ENCODE peak calls at places on chromosomes 12 and 14, in nine cellular contexts. A is GM20000, Y is heart right ventricle, P is prostate gland, V is coronary artery, L is mesothelial cell of epicardium, R is endothelial cell, F is kidney, O is ovary. D is an unnamed sample.
A peak's percentile ranks its signal among the peaks of the same experiment; 100 is the strongest.

GRCh38 chr12:132837693-132838463 is 9.2 kb upstream of the GOLGA3 start:
- DNase-seq in A (no peak), Y (no peak), P (no peak), V (no peak), L (no peak), R (no peak), F (no peak), O (no peak), D (no peak)

GRCh38 chr12:19205120-19205519 is 75.6 kb downstream of the PLEKHA5 start:
- DNase-seq in A (no peak), Y (no peak), P (no peak), V (no peak), L (no peak), R (no peak), F (no peak), O (no peak), D (no peak)

GRCh38 chr12:65938807-65939206 is 114.5 kb downstream of the HMGA2 start:
- DNase-seq in A (no peak), Y (no peak), P (no peak), V (no peak), L (no peak), R (no peak), F (no peak), O (no peak), D (no peak)

GRCh38 chr14:57889245-57889644 is 23.4 kb upstream of the SLC35F4 start:
- DNase-seq in A (no peak), Y (peak; percentile 34), P (peak; percentile 9), V (no peak), L (no peak), R (no peak), F (peak; percentile 73), O (peak; percentile 13), D (no peak)

GRCh38 chr12:1281683-1282366 is 290.8 kb downstream of the ERC1 start:
- DNase-seq in A (no peak), Y (no peak), P (no peak), V (no peak), L (no peak), R (no peak), F (no peak), O (no peak), D (no peak)

GRCh38 chr14:30225171-30225570 is 297.5 kb upstream of the PRKD1 start:
- DNase-seq in A (no peak), Y (no peak), P (no peak), V (no peak), L (no peak), R (no peak), F (no peak), O (no peak), D (no peak)

GRCh38 chr12:3712209-3712992 is 40.5 kb downstream of the CRACR2A start:
- DNase-seq in A (no peak), Y (no peak), P (no peak), V (no peak), L (no peak), R (no peak), F (no peak), O (no peak), D (no peak)

GRCh38 chr12:132089407-132089910 is 54.7 kb downstream of the DDX51 start:
- DNase-seq in A (no peak), Y (no peak), P (no peak), V (no peak), L (no peak), R (no peak), F (no peak), O (no peak), D (no peak)

GRCh38 chr14:23056956-23057756 is at the start of gene CDH24:
- DNase-seq in A (peak; percentile 95), Y (peak; percentile 61), P (peak; percentile 70), V (no peak), L (peak; percentile 82), R (peak; percentile 71), F (peak; percentile 89), O (peak; percentile 81), D (peak; percentile 86)

GRCh38 chr12:58814036-58814435 is 106.3 kb downstream of the LRIG3 start:
- DNase-seq in A (no peak), Y (no peak), P (no peak), V (no peak), L (no peak), R (no peak), F (no peak), O (no peak), D (no peak)

GRCh38 chr12:49358548-49359141 is 8.6 kb upstream of the SPATS2 start:
- DNase-seq in A (peak; percentile 79), Y (peak; percentile 58), P (no peak), V (no peak), L (no peak), R (peak; percentile 62), F (no peak), O (no peak), D (peak; percentile 52)

GRCh38 chr14:54133896-54134295 is 177.3 kb upstream of the BMP4 start:
- DNase-seq in A (no peak), Y (no peak), P (no peak), V (no peak), L (no peak), R (no peak), F (no peak), O (no peak), D (no peak)

DNA sequence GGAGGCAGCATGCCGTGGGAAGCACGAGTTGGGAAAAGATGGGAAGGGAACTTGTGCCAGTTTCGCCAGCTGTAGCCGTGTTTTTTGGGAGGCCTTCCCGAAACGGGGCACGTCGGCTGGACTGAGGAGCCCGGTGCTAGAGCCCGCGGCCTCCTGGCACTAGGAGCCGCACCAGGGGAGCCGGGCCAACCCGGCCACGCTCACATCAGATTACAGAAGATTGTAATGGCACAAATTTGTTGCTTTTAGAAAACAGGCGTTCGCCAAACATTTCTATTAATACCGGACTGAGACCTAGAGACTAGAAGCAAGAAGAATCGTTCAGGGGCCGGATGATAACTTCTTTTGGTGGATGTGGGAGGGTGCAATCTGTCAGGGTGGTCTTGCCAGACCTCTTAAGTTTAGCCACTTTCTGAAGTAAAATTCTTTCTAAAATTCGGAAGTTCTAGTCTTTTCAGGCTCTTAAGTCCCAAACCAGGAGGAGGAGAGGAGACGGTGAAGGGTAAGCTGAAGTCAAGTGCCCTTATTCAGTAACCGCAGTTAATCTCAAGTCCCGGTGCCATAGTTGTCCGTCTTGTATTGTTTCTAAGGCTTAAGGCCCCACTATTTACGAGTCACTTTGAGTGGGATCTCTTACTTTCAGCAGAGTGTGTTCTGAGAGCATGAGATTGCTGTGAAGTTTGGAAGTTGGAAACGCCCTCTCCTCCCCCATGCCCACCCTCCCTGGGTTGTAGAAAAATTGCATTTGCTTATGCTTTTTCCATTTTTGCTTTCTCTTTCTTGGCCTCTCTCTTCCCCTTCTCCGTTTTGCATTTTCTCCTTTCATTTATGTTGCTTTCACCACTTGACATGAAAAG is 1.4 kb downstream of the RASSF3 start:
- DNase-seq in A (no peak), Y (peak; percentile 37), P (peak; percentile 25), V (peak; percentile 76), L (peak; percentile 44), R (peak; percentile 33), F (peak; percentile 79), O (peak; percentile 62), D (peak; percentile 33)
- TF ChIP-seq CTCF in A (no peak), Y (no peak), P (no peak), V (no peak), L (no peak), R (no peak), F (no peak), O (no peak), D (no peak)

DNA sequence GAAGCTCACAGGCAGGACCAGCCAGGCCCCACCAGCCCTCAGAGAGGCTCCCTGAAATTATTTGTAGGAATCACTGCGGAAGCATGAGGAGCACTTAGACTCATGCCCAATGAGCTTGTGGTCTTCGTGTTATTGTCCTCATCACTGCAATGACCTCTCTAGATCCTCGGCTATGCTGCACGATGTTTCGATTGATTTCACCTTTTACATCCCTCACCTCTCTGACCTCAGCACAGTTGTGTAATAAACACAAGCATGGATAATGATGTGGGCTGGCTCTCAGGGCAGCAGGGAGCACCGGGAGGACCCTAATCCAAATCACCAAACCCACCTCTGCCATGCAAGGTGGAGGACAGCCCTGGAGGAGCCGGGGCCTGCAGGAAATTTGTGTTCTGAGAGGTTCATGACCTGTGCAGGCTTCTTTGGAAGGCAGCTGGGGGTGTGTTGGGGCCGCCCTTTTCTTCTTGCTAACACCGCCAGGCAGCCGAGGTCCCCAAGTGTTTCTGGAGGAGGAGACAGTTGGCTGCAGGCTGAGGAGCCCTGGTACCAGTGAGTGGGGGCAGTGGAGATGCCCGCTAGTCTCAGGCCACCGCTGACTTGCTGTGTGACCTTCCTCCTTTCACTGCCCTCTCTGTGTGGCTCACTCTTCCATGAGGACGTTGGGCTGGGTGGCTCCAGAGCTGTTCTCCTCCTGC is 29.5 kb upstream of the EML1 start:
- DNase-seq in A (no peak), Y (no peak), P (no peak), V (no peak), L (no peak), R (no peak), F (peak; percentile 51), O (no peak), D (no peak)
- TF ChIP-seq CTCF in A (no peak), Y (no peak), P (no peak), V (no peak), L (no peak), R (no peak), F (no peak), O (no peak), D (no peak)

DNA sequence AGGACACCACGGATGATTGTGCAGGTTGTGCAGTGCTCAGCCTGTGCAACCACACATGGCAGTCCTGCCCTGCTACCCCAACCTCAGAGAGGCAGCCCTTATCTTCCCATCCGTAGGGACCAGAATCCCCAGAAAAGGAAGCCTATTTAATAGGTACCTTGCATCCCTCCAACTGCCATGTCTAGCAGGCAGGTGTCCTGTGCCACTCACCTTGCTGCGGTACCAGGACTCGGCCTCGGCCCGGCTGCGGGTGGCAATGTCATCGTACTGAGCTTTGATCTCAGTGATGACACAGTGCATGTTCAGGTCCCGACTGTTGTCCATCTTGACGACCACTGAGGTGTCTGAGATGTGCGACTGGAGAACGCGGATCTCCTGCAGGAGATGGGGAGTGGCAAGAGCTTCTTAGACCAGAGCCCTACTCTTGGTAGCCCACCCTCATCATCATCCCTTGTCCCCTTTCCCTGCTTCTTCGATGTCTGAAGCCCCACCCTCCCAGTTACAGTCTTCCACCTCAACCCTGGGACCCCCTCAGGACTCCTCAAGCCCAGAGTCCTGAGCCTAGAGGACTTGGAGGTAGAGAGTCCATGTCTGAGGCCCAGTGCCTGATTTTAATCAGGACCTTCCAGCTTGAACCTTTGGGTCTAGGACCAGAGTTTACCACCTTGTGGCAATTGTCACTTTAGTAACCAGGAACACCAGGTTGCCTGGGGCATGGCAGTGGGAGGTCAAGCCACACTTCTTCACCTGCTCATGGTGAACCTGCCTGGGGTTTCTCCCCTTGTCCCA is 20.5 kb downstream of the KRT7 start:
- DNase-seq in A (no peak), Y (no peak), P (no peak), V (no peak), L (no peak), R (no peak), F (peak; percentile 56), O (no peak), D (no peak)
- TF ChIP-seq CTCF in A (no peak), Y (no peak), P (no peak), V (no peak), L (no peak), R (no peak), F (no peak), O (no peak), D (no peak)

DNA sequence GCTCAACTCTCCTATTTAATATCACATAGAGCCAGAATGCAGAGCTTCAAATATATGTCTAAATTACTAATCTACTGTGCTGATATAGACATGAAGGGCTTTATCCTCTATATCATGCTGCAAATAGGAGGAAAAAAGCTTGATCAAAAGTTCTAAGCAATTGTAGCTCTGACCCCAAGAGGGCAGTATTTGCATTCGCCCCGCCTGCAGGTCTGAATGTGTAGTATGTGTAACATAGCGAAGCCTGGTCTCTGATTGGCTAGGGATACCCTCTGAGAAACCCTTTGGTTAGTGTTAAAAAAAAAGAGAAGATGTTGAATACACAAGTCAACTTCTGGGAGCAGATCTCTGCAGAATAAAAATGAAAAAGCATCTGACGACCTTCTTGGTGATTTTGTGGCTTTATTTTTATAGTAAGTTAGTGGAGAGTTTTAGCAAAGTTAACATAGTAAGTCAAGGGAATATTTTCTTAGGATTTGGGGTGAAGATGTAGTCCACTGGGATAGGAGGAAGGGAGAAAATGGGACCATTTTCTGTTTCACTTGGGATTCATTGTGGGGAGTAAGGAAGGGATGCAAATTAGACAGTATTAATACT is 151.6 kb upstream of the OR4E1 start:
- DNase-seq in A (peak; percentile 11), Y (no peak), P (no peak), V (no peak), L (no peak), R (peak; percentile 41), F (no peak), O (no peak), D (peak; percentile 15)
- TF ChIP-seq CTCF in A (peak; percentile 24), Y (peak; percentile 11), P (no peak), V (no peak), L (peak; percentile 10), R (peak; percentile 78), F (no peak), O (no peak), D (peak; percentile 43)

D was measured in nephron progenitor cell.